ENCODE peak calls at places on chromosomes 5 and 9, in ten cellular contexts. J is hepatocyte; E is heart right ventricle; Y is CD8-positive, alpha-beta T cell; Q is progenitor cell of endocrine pancreas; S is fibroblast of mammary gland; V is PC-9; X is activated CD8-positive, alpha-beta T cell treated with anti-CD3 and anti-CD28 coated beads for 36 hours; D is epithelial cell of esophagus; T is neural progenitor cell. W is an unnamed sample.

GRCh38 chr5:107389130-107389553 is 281.6 kb downstream of the EFNA5 start:
- DNase-seq in J (no peak), E (no peak), Y (no peak), Q (no peak), S (peak), V (peak), X (peak), D (peak), T (no peak), W (no peak)

GRCh38 chr9:119639287-119639955 is 270.2 kb upstream of the BRINP1 start:
- DNase-seq in J (peak), E (no peak), Y (no peak), Q (no peak), S (peak), V (no peak), X (no peak), D (peak), T (peak), W (no peak)

GRCh38 chr5:71830626-71831539 is 111.8 kb downstream of the CARTPT start:
- DNase-seq in J (peak), E (peak), Y (no peak), Q (no peak), S (peak), V (peak), X (no peak), D (peak), T (no peak), W (no peak)

GRCh38 chr5:157917909-157918809 is 59.2 kb upstream of the CLINT1 start:
- DNase-seq in J (peak), E (peak), Y (peak), Q (no peak), S (peak), V (peak), X (peak), D (peak), T (peak), W (no peak)

GRCh38 chr5:140246378-140247122 is 56.4 kb downstream of the PFDN1 start:
- DNase-seq in J (peak), E (peak), Y (no peak), Q (no peak), S (peak), V (no peak), X (no peak), D (peak), T (no peak), W (no peak)

GRCh38 chr5:14726066-14726838 is 61.7 kb downstream of the OTULIN start:
- DNase-seq in J (peak), E (no peak), Y (no peak), Q (no peak), S (no peak), V (peak), X (no peak), D (peak), T (no peak), W (no peak)

GRCh38 chr9:69179037-69179436 is 5.0 kb downstream of the TJP2 start:
- DNase-seq in J (no peak), E (no peak), Y (no peak), Q (no peak), S (no peak), V (no peak), X (no peak), D (no peak), T (no peak), W (no peak)

GRCh38 chr9:131872006-131872405 is 132.1 kb upstream of the RAPGEF1 start:
- DNase-seq in J (no peak), E (no peak), Y (no peak), Q (no peak), S (no peak), V (no peak), X (no peak), D (no peak), T (peak), W (no peak)

GRCh38 chr5:6686916-6687409 is 26.3 kb upstream of the TENT4A start:
- DNase-seq in J (peak), E (no peak), Y (no peak), Q (peak), S (peak), V (no peak), X (peak), D (peak), T (peak), W (no peak)

GRCh38 chr5:153630546-153630945 is 140.1 kb downstream of the GRIA1 start:
- DNase-seq in J (no peak), E (no peak), Y (no peak), Q (no peak), S (no peak), V (no peak), X (no peak), D (no peak), T (no peak), W (no peak)

GRCh38 chr5:153629496-153629895 is 139.0 kb downstream of the GRIA1 start:
- DNase-seq in J (no peak), E (no peak), Y (no peak), Q (no peak), S (peak), V (no peak), X (no peak), D (peak), T (no peak), W (no peak)

GRCh38 chr5:153626836-153627235 is 136.4 kb downstream of the GRIA1 start:
- DNase-seq in J (no peak), E (no peak), Y (no peak), Q (no peak), S (no peak), V (no peak), X (no peak), D (no peak), T (no peak), W (no peak)

GRCh38 chr5:153625826-153626354 is 135.4 kb downstream of the GRIA1 start:
- DNase-seq in J (no peak), E (no peak), Y (no peak), Q (no peak), S (no peak), V (no peak), X (no peak), D (no peak), T (no peak), W (no peak)

DNA sequence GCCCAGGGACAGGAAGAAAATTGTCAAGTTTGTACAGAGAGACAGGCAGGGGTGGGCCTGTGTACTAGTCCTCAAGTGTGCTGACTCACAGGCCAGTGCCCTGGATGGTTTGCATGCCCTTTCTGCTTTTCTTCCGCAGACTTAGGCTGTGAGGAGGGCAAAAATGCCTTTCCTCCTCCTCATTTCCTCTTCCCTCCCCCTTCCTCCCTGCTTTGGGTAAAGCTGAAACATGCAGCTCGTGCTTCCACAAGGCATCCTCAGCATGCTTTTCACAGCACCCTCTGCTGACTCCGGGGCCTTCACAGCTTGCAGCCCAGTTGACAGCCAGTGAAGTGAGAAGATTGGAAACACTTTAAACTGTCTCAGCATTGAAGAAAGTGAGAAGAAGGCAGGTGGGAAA is 138.6 kb downstream of the GRIA1 start:
- DNase-seq in J (peak), E (no peak), Y (no peak), Q (no peak), S (peak), V (peak), X (no peak), D (peak), T (peak), W (no peak)
- TF ChIP-seq CTCF in J (peak), E (no peak), Y (no peak), Q (no peak), S (peak), V (no peak), X (no peak), D (peak), T (peak), W (peak)

DNA sequence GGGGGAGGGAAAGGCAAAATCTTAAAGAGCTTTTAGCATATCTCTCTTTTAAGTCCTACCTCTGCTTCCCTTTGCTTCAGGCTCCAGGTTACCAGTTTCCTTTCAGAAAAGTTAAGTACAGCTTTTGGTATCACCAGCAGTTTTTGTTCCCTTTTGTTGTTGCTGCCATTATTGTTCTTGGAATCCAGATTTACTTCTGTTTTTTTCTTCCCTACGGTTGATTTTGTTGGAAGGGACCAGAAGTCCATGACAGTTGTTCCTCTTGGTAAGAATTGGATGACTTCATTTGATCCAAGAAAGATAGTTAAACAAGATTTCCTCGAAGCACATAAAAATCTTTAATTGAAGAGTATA is 65.3 kb downstream of the CDC42SE2 start:
- DNase-seq in J (no peak), E (no peak), Y (no peak), Q (no peak), S (no peak), V (no peak), X (no peak), D (no peak), T (no peak), W (no peak)
- TF ChIP-seq CTCF in J (no peak), E (no peak), Y (no peak), Q (no peak), S (no peak), V (no peak), X (no peak), D (no peak), T (no peak), W (no peak)

DNA sequence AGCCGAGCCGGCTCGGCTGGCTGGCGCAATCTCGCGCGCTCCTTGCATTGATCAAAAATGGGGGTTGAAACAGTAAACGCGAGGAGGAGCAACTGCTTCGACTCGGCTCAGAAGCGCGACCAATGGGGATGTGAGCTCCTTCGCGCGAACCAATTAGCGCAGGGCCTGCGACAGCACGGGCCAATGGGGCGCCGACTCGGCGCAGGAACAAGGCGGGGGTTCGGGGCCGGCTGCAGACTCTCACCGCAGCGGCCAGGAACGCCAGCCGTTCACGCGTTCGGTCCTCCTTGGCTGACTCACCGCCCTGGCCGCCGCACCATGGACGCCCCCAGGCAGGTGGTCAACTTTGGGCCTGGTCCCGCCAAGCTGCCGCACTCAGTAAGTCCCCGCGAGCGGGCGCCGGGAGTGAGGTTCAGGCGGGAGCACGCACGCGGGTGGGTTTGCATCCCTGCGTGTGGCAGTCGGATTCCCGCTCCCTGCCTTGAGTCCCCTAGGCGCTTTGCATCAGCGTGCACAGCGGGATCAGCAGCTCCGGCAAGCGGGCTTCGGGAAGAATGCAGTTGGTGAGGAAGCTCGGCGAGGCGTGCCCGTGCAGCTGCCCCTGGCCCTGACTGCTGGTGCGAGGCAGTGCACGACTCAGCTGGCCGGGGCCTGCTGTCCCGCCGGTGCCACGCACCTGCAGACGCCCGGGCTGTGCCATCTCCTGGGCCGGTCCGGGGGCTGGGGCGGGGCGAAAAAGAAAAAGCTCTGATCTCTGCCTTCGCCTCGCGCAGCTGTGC is at the start of gene PSAT1:
- DNase-seq in J (peak), E (peak), Y (peak), Q (peak), S (peak), V (peak), X (peak), D (peak), T (peak), W (no peak)
- TF ChIP-seq CTCF in J (no peak), E (no peak), Y (no peak), Q (peak), S (no peak), V (no peak), X (no peak), D (no peak), T (peak), W (no peak)

GRCh38 chr5:88141695-88141979 is 127.0 kb downstream of the TMEM161B start:
- DNase-seq in J (no peak), E (no peak), Y (no peak), Q (no peak), S (no peak), V (no peak), X (no peak), D (no peak), T (no peak), W (no peak)
- TF ChIP-seq CTCF in J (no peak), E (no peak), Y (no peak), Q (no peak), S (no peak), V (no peak), X (peak), D (no peak), T (no peak), W (no peak)

DNA sequence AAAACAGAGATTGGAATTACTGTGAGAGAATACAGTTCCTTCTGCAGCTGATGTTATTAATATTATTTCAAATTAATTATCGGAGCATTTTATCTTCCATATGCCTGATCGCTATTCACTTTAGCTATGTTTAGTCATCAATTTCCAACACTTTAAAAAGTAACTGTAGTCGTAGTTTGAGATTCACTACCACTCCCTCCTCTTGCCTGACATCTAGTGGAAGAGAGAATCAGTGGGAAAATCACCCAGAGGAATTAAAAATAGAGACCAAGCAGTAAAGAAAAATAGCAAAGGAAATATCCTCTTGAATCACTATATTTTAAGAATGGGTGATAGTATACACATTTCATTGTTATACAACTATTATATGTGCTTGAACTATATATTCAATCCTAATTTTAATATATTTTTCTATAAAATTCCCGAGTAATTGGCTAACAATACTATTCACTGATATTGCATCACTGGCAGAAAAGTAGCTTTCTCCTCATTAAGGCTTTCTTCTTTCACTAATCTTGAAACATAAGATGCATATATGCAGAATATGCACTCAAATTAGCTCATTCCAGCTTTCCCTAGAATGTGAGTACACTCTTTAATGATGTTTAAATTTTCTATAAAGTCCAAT is 708.7 kb downstream of the CDH9 start:
- DNase-seq in J (peak), E (no peak), Y (no peak), Q (no peak), S (peak), V (no peak), X (no peak), D (peak), T (peak), W (no peak)
- TF ChIP-seq CTCF in J (peak), E (peak), Y (no peak), Q (peak), S (peak), V (peak), X (no peak), D (peak), T (peak), W (peak)

W was measured in D721Med.